ENCODE peak calls at places on chromosome 14, in five cellular contexts. One of them, this sample, is unnamed.
A peak's percentile ranks its signal among the peaks of the same experiment; 100 is the strongest.

GRCh38 chr14:99818503-99819036 is 25.4 kb downstream of the EML1 start:
- DNase-seq in CD4-positive, CD25-positive, alpha-beta regulatory T cell: no peak
- DNase-seq in thyroid gland: no peak
- DNase-seq in heart left ventricle: no peak
- DNase-seq in fibroblast of mammary gland: no peak
- DNase-seq in this sample: no peak

GRCh38 chr14:70822706-70823185 is 13.4 kb upstream of the MAP3K9 start:
- DNase-seq in CD4-positive, CD25-positive, alpha-beta regulatory T cell: no peak
- DNase-seq in thyroid gland: peak; percentile 31
- DNase-seq in heart left ventricle: peak; percentile 70
- DNase-seq in fibroblast of mammary gland: peak; percentile 32
- DNase-seq in this sample: no peak

GRCh38 chr14:68947802-68948201 is 31.3 kb downstream of the ACTN1 start:
- DNase-seq in CD4-positive, CD25-positive, alpha-beta regulatory T cell: no peak
- DNase-seq in thyroid gland: no peak
- DNase-seq in heart left ventricle: peak; percentile 80
- DNase-seq in fibroblast of mammary gland: peak; percentile 84
- DNase-seq in this sample: no peak

GRCh38 chr14:53663709-53664108 is 292.9 kb downstream of the BMP4 start:
- DNase-seq in CD4-positive, CD25-positive, alpha-beta regulatory T cell: no peak
- DNase-seq in thyroid gland: no peak
- DNase-seq in heart left ventricle: no peak
- DNase-seq in fibroblast of mammary gland: peak; percentile 9
- DNase-seq in this sample: no peak

GRCh38 chr14:104424406-104425072 is 155.0 kb upstream of the C14orf180 start:
- DNase-seq in CD4-positive, CD25-positive, alpha-beta regulatory T cell: no peak
- DNase-seq in thyroid gland: peak; percentile 41
- DNase-seq in heart left ventricle: peak; percentile 56
- DNase-seq in fibroblast of mammary gland: no peak
- DNase-seq in this sample: no peak

GRCh38 chr14:76882646-76883045 is 56.4 kb downstream of the LRRC74A start:
- DNase-seq in CD4-positive, CD25-positive, alpha-beta regulatory T cell: no peak
- DNase-seq in thyroid gland: no peak
- DNase-seq in heart left ventricle: no peak
- DNase-seq in fibroblast of mammary gland: no peak
- DNase-seq in this sample: no peak

GRCh38 chr14:105365101-105365500 is 33.2 kb upstream of the TEX22 start:
- DNase-seq in CD4-positive, CD25-positive, alpha-beta regulatory T cell: no peak
- DNase-seq in thyroid gland: no peak
- DNase-seq in heart left ventricle: no peak
- DNase-seq in fibroblast of mammary gland: no peak
- DNase-seq in this sample: no peak

GRCh38 chr14:91377700-91378652 is 39.6 kb downstream of the CCDC88C start:
- DNase-seq in CD4-positive, CD25-positive, alpha-beta regulatory T cell: no peak
- DNase-seq in thyroid gland: no peak
- DNase-seq in heart left ventricle: peak; percentile 56
- DNase-seq in fibroblast of mammary gland: no peak
- DNase-seq in this sample: no peak

GRCh38 chr14:103847954-103848719 is 762 bp upstream of the PPP1R13B start:
- DNase-seq in CD4-positive, CD25-positive, alpha-beta regulatory T cell: no peak
- DNase-seq in thyroid gland: peak; percentile 69
- DNase-seq in heart left ventricle: no peak
- DNase-seq in fibroblast of mammary gland: no peak
- DNase-seq in this sample: no peak

GRCh38 chr14:82190812-82191211 is 657.2 kb upstream of the SEL1L start:
- DNase-seq in CD4-positive, CD25-positive, alpha-beta regulatory T cell: no peak
- DNase-seq in thyroid gland: no peak
- DNase-seq in heart left ventricle: no peak
- DNase-seq in fibroblast of mammary gland: no peak
- DNase-seq in this sample: no peak

GRCh38 chr14:73741876-73742519 is 27.8 kb upstream of the PNMA1 start:
- DNase-seq in CD4-positive, CD25-positive, alpha-beta regulatory T cell: peak; percentile 58
- DNase-seq in thyroid gland: no peak
- DNase-seq in heart left ventricle: no peak
- DNase-seq in fibroblast of mammary gland: no peak
- DNase-seq in this sample: peak; percentile 28

GRCh38 chr14:75452900-75453816 is 25.3 kb downstream of the JDP2 start:
- DNase-seq in CD4-positive, CD25-positive, alpha-beta regulatory T cell: no peak
- DNase-seq in thyroid gland: peak; percentile 23
- DNase-seq in heart left ventricle: no peak
- DNase-seq in fibroblast of mammary gland: peak; percentile 90
- DNase-seq in this sample: no peak

GRCh38 chr14:102481791-102482238 is 27.8 kb downstream of the ANKRD9 start:
- DNase-seq in CD4-positive, CD25-positive, alpha-beta regulatory T cell: no peak
- DNase-seq in thyroid gland: no peak
- DNase-seq in heart left ventricle: no peak
- DNase-seq in fibroblast of mammary gland: peak; percentile 51
- DNase-seq in this sample: no peak

GRCh38 chr14:101358320-101358569 is 203.1 kb upstream of the DIO3 start:
- DNase-seq in CD4-positive, CD25-positive, alpha-beta regulatory T cell: no peak
- DNase-seq in thyroid gland: no peak
- DNase-seq in heart left ventricle: no peak
- DNase-seq in fibroblast of mammary gland: no peak
- DNase-seq in this sample: no peak

GRCh38 chr14:58639842-58640484 is 2.2 kb downstream of the DACT1 start:
- DNase-seq in CD4-positive, CD25-positive, alpha-beta regulatory T cell: no peak
- DNase-seq in thyroid gland: peak; percentile 59
- DNase-seq in heart left ventricle: no peak
- DNase-seq in fibroblast of mammary gland: peak; percentile 90
- DNase-seq in this sample: no peak

This sample was measured in naive thymus-derived CD4-positive, alpha-beta T cell.